ENCODE peak calls at places on chromosomes 4 and X, in five cellular contexts. One of them, this sample, is unnamed.

GRCh38 chr4:160880186-160880585 is 1283.6 kb downstream of the FSTL5 start:
- DNase-seq in HFFc6: no peak
- DNase-seq in foreskin fibroblast: no peak
- DNase-seq in neural crest cell: no peak
- DNase-seq in AG09309: no peak
- DNase-seq in this sample: no peak

GRCh38 chrX:54540289-54540688 is 10.3 kb downstream of the GNL3L start:
- DNase-seq in AG09309: no peak
- DNase-seq in neural crest cell: no peak
- DNase-seq in foreskin fibroblast: peak; percentile 17
- DNase-seq in HFFc6: peak; percentile 69
- DNase-seq in this sample: no peak

GRCh38 chr4:73764513-73764912 is 24.1 kb downstream of the CXCL8 start:
- DNase-seq in foreskin fibroblast: peak; percentile 45
- DNase-seq in AG09309: no peak
- DNase-seq in neural crest cell: no peak
- DNase-seq in HFFc6: no peak
- DNase-seq in this sample: no peak

GRCh38 chr4:41044165-41044564 is 170.2 kb downstream of the APBB2 start:
- DNase-seq in AG09309: no peak
- DNase-seq in neural crest cell: no peak
- DNase-seq in HFFc6: no peak
- DNase-seq in foreskin fibroblast: no peak
- DNase-seq in this sample: no peak

GRCh38 chrX:20517565-20517964 is 250.9 kb upstream of the RPS6KA3 start:
- DNase-seq in foreskin fibroblast: peak; percentile 52
- DNase-seq in HFFc6: no peak
- DNase-seq in AG09309: peak; percentile 13
- DNase-seq in neural crest cell: no peak
- DNase-seq in this sample: no peak

GRCh38 chr4:73740353-73740778 is at the start of gene CXCL8:
- DNase-seq in neural crest cell: no peak
- DNase-seq in foreskin fibroblast: peak; percentile 86
- DNase-seq in AG09309: peak; percentile 44
- DNase-seq in HFFc6: peak; percentile 78
- DNase-seq in this sample: no peak

GRCh38 chrX:54825716-54826428 is 18.3 kb downstream of the MAGED2 start:
- DNase-seq in neural crest cell: no peak
- DNase-seq in AG09309: no peak
- DNase-seq in HFFc6: peak; percentile 13
- DNase-seq in foreskin fibroblast: no peak
- DNase-seq in this sample: no peak

GRCh38 chr4:52143815-52144214 is 92.7 kb downstream of the SPATA18 start:
- DNase-seq in HFFc6: no peak
- DNase-seq in foreskin fibroblast: peak; percentile 3
- DNase-seq in neural crest cell: no peak
- DNase-seq in AG09309: no peak
- DNase-seq in this sample: no peak

GRCh38 chr4:20337261-20337664 is 85.6 kb downstream of the SLIT2 start:
- DNase-seq in neural crest cell: no peak
- DNase-seq in AG09309: no peak
- DNase-seq in HFFc6: no peak
- DNase-seq in foreskin fibroblast: no peak
- DNase-seq in this sample: no peak

GRCh38 chrX:142680038-142680437 is 345.7 kb upstream of the SPANXN4 start:
- DNase-seq in AG09309: no peak
- DNase-seq in HFFc6: no peak
- DNase-seq in foreskin fibroblast: no peak
- DNase-seq in neural crest cell: no peak
- DNase-seq in this sample: no peak

GRCh38 chrX:9677098-9677739 is 88.4 kb downstream of the GPR143 start:
- DNase-seq in neural crest cell: no peak
- DNase-seq in foreskin fibroblast: no peak
- DNase-seq in HFFc6: no peak
- DNase-seq in AG09309: no peak
- DNase-seq in this sample: peak; percentile 72

GRCh38 chr4:8378776-8379175 is 61.7 kb downstream of the ACOX3 start:
- DNase-seq in neural crest cell: no peak
- DNase-seq in HFFc6: no peak
- DNase-seq in foreskin fibroblast: no peak
- DNase-seq in AG09309: no peak
- DNase-seq in this sample: no peak

GRCh38 chr4:182897601-182898478 is 19.3 kb downstream of the DCTD start:
- DNase-seq in HFFc6: no peak
- DNase-seq in foreskin fibroblast: no peak
- DNase-seq in neural crest cell: no peak
- DNase-seq in AG09309: no peak
- DNase-seq in this sample: no peak
- TF ChIP-seq CTCF in HFFc6: no peak
- TF ChIP-seq CTCF in foreskin fibroblast: no peak
- TF ChIP-seq CTCF in neural crest cell: no peak
- TF ChIP-seq CTCF in AG09309: no peak
- TF ChIP-seq CTCF in this sample: no peak

GRCh38 chr4:171891038-171891437 is 77.8 kb downstream of the GALNTL6 start:
- DNase-seq in foreskin fibroblast: no peak
- DNase-seq in neural crest cell: no peak
- DNase-seq in HFFc6: no peak
- DNase-seq in AG09309: no peak
- DNase-seq in this sample: peak; percentile 4
- TF ChIP-seq CTCF in foreskin fibroblast: no peak
- TF ChIP-seq CTCF in neural crest cell: no peak
- TF ChIP-seq CTCF in HFFc6: no peak
- TF ChIP-seq CTCF in AG09309: no peak
- TF ChIP-seq CTCF in this sample: no peak

DNA sequence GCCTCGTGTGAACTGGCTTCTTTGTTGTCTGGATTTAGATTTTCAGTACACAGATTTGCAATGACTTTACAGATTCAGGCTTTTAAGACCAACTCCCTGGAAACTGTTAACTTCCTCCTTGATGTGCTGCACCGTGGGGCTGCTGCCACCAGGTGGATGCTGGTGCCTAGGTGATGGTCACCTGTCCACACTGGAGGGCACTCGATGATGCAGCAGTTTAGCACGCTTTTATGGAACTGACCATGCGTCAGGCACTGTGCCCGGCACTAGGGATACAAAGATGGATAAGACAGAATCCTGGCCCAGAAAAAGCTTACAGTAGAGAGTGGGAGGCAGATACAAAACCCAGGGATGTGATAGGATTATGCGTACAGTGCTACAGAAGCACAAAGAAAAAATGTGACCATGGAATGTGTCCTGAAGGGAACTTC is 180.7 kb downstream of the CEP135 start:
- DNase-seq in AG09309: no peak
- DNase-seq in foreskin fibroblast: no peak
- DNase-seq in HFFc6: no peak
- DNase-seq in neural crest cell: no peak
- DNase-seq in this sample: no peak
- TF ChIP-seq CTCF in AG09309: no peak
- TF ChIP-seq CTCF in foreskin fibroblast: no peak
- TF ChIP-seq CTCF in HFFc6: peak; percentile 39
- TF ChIP-seq CTCF in neural crest cell: peak; percentile 65
- TF ChIP-seq CTCF in this sample: peak; percentile 27

GRCh38 chrX:138034136-138034535 is 468.2 kb downstream of the ZIC3 start:
- DNase-seq in HFFc6: no peak
- DNase-seq in neural crest cell: no peak
- DNase-seq in AG09309: no peak
- DNase-seq in foreskin fibroblast: no peak
- DNase-seq in this sample: no peak
- TF ChIP-seq CTCF in HFFc6: no peak
- TF ChIP-seq CTCF in neural crest cell: peak; percentile 41
- TF ChIP-seq CTCF in AG09309: no peak
- TF ChIP-seq CTCF in foreskin fibroblast: no peak
- TF ChIP-seq CTCF in this sample: no peak

GRCh38 chr4:2008671-2008920 is 178 bp downstream of the NELFA start:
- DNase-seq in AG09309: no peak
- DNase-seq in neural crest cell: no peak
- DNase-seq in HFFc6: no peak
- DNase-seq in foreskin fibroblast: no peak
- DNase-seq in this sample: no peak

GRCh38 chr4:2006956-2007653 is 1.7 kb downstream of the NELFA start:
- DNase-seq in foreskin fibroblast: peak; percentile 9
- DNase-seq in AG09309: no peak
- DNase-seq in neural crest cell: no peak
- DNase-seq in HFFc6: no peak
- DNase-seq in this sample: no peak

GRCh38 chr4:2009651-2010233 is 968 bp upstream of the NELFA start:
- DNase-seq in HFFc6: peak; percentile 60
- DNase-seq in AG09309: no peak
- DNase-seq in foreskin fibroblast: peak; percentile 62
- DNase-seq in neural crest cell: peak; percentile 64
- DNase-seq in this sample: peak; percentile 59

GRCh38 chr4:2007804-2008670 is 737 bp downstream of the NELFA start:
- DNase-seq in HFFc6: no peak
- DNase-seq in neural crest cell: no peak
- DNase-seq in foreskin fibroblast: no peak
- DNase-seq in AG09309: no peak
- DNase-seq in this sample: no peak

GRCh38 chr4:2008921-2009650 is at the start of gene NELFA:
- DNase-seq in HFFc6: peak; percentile 87
- DNase-seq in neural crest cell: peak; percentile 96
- DNase-seq in foreskin fibroblast: peak; percentile 89
- DNase-seq in AG09309: peak; percentile 53
- DNase-seq in this sample: peak; percentile 95
- TF ChIP-seq CTCF in HFFc6: peak; percentile 76
- TF ChIP-seq CTCF in neural crest cell: peak; percentile 50
- TF ChIP-seq CTCF in foreskin fibroblast: peak; percentile 38
- TF ChIP-seq CTCF in AG09309: peak; percentile 25
- TF ChIP-seq CTCF in this sample: no peak

DNA sequence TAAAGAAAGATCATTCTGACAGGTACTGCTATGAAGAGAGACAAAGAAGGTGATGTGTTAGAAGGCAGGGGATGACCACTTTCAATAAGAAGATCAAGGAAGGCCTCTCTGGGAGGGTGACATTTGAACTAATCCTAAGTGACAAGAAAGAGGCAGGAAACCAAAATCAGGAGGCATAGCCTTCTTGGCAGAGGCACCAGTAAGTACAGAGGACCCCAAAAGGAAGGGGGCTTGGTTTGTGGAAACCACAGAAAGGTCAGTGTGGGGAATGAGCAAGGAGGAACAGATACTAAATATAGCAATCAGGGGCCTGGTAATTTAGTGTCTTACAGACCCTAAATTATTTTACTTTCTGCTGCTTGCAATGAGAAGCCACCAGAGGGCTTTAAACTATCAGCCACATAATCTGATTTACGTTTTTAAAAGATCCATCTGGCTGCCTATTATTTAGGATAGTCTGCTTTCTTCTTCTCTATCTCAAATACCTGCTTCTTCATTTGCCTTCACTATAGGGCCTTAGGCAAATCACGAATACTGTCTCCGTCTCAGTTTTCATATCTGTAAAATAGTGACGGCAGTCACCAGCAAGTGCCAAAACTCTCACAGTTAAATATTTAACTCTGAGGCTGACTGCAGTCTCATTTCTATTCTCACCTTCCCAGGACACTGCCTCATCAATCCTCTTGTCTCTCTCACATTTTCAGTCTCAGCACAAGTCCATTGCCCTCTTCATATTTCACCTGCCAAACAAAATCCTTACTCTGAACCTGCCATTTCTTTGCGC is 16.7 kb downstream of the NR3C2 start:
- DNase-seq in HFFc6: no peak
- DNase-seq in foreskin fibroblast: no peak
- DNase-seq in AG09309: no peak
- DNase-seq in neural crest cell: no peak
- DNase-seq in this sample: no peak
- TF ChIP-seq CTCF in HFFc6: no peak
- TF ChIP-seq CTCF in foreskin fibroblast: no peak
- TF ChIP-seq CTCF in AG09309: no peak
- TF ChIP-seq CTCF in neural crest cell: peak; percentile 36
- TF ChIP-seq CTCF in this sample: no peak

DNA sequence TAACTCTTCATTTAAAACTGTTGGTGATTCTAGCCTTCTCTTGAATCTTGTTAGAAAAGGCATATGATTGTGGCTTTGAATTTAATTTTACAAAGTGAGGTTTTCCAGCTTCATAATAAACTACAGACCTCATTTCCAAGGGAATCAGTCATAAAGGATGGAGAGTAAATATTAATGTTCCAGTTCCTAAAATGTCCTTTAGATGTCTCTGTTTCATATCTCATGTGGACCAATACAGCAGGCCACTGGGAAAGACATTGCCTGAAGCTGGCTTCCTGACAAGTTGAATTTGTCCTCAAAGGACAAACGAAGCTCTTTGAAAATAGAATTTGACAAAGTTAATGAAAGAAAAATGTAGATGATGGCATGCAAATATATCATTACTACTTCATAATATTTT is 125.4 kb downstream of the ZNF330 start:
- DNase-seq in HFFc6: peak; percentile 68
- DNase-seq in AG09309: no peak
- DNase-seq in foreskin fibroblast: peak; percentile 48
- DNase-seq in neural crest cell: no peak
- DNase-seq in this sample: peak; percentile 26
- TF ChIP-seq CTCF in HFFc6: peak; percentile 79
- TF ChIP-seq CTCF in AG09309: peak; percentile 56
- TF ChIP-seq CTCF in foreskin fibroblast: peak; percentile 45
- TF ChIP-seq CTCF in neural crest cell: peak; percentile 67
- TF ChIP-seq CTCF in this sample: peak; percentile 39

DNA sequence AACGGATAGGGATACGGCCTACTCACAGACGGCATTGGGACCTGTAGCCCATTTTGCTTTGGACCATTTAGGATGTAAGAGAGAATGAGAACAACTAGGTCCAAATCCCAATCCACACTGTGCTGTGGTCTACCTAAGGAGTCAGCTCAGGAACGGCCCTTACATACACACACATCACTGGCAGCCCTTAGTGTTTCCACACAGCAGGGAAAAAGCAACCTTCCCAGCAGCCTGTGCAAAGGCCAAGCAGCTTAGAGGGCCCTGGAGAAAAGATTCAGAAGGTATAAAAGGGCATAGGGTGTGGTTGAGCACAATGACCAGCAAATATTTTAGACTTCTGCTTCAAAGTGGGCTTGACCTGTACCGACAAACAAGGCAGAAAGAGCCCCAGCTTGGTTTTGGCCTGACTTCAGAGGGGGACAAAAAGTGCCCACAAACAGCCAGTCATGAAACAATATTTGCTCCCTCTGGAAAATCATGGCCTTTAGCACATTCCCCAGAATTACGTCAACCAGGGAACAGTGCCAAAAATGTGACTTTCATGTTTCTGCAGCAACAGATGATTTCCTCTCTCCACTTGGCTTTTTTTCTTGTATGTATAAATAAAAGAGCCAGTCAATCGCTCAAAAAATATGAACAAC is 359.5 kb upstream of the FGF16 start:
- DNase-seq in HFFc6: peak; percentile 13
- DNase-seq in neural crest cell: no peak
- DNase-seq in AG09309: no peak
- DNase-seq in foreskin fibroblast: no peak
- DNase-seq in this sample: no peak
- TF ChIP-seq CTCF in HFFc6: no peak
- TF ChIP-seq CTCF in neural crest cell: no peak
- TF ChIP-seq CTCF in AG09309: no peak
- TF ChIP-seq CTCF in foreskin fibroblast: no peak
- TF ChIP-seq CTCF in this sample: no peak